ENCODE peak calls at places on chromosomes 7 and 10, in four cellular contexts. B is pons, U is cardiac fibroblast, A is heart left ventricle. Z is an unnamed sample.

GRCh38 chr10:71931295-71931694 is 32.9 kb upstream of the CHST3 start:
- DNase-seq in B (no peak), U (no peak), A (no peak), Z (no peak)

GRCh38 chr10:94344522-94345122 is 18.1 kb downstream of the NOC3L start:
- DNase-seq in B (no peak), U (no peak), A (no peak), Z (no peak)

GRCh38 chr10:6247041-6247712 is 44.4 kb downstream of the PFKFB3 start:
- DNase-seq in B (peak), U (peak), A (no peak), Z (no peak)

GRCh38 chr7:82234457-82235049 is 209.0 kb downstream of the CACNA2D1 start:
- DNase-seq in B (peak), U (peak), A (no peak), Z (no peak)

GRCh38 chr10:113335603-113336002 is 217.2 kb upstream of the HABP2 start:
- DNase-seq in B (no peak), U (peak), A (no peak), Z (no peak)

GRCh38 chr7:46972205-46972604 is 609.7 kb downstream of the TNS3 start:
- DNase-seq in B (no peak), U (peak), A (no peak), Z (peak)

GRCh38 chr7:497346-497745 is 22.3 kb downstream of the PDGFA start:
- DNase-seq in B (no peak), U (no peak), A (peak), Z (no peak)

GRCh38 chr7:148669907-148670306 is 28.8 kb upstream of the CUL1 start:
- DNase-seq in B (no peak), U (no peak), A (no peak), Z (no peak)

GRCh38 chr7:97421307-97421905 is 303.9 kb downstream of the SDHAF3 start:
- DNase-seq in B (no peak), U (no peak), A (no peak), Z (no peak)

GRCh38 chr10:72759584-72759983 is 67.6 kb downstream of the MCU start:
- DNase-seq in B (no peak), U (no peak), A (no peak), Z (no peak)

GRCh38 chr10:95337761-95338160 is 47.0 kb upstream of the PDLIM1 start:
- DNase-seq in B (no peak), U (no peak), A (no peak), Z (no peak)

GRCh38 chr10:124461642-124462347 is at the start of gene LHPP:
- DNase-seq in B (peak), U (peak), A (peak), Z (peak)

GRCh38 chr10:72029414-72029813 is 58.9 kb downstream of the SPOCK2 start:
- DNase-seq in B (no peak), U (no peak), A (no peak), Z (no peak)

GRCh38 chr10:131972474-131973071 is 9.2 kb downstream of the BNIP3 start:
- DNase-seq in B (peak), U (peak), A (peak), Z (no peak)

GRCh38 chr10:5512881-5513698 is 11.7 kb upstream of the CALML3 start:
- DNase-seq in B (no peak), U (no peak), A (no peak), Z (no peak)

GRCh38 chr10:97498841-97499560 is at the start of gene UBTD1:
- DNase-seq in B (peak), U (peak), A (peak), Z (no peak)

GRCh38 chr7:106570948-106571418 is 90.0 kb downstream of the CCDC71L start:
- DNase-seq in B (no peak), U (no peak), A (no peak), Z (no peak)

GRCh38 chr10:29370612-29371092 is 81.8 kb downstream of the LYZL1 start:
- DNase-seq in B (no peak), U (no peak), A (no peak), Z (no peak)

GRCh38 chr7:70659263-70659662 is 472.7 kb upstream of the GALNT17 start:
- DNase-seq in B (no peak), U (no peak), A (no peak), Z (no peak)

GRCh38 chr7:134836447-134836846 is 57.0 kb downstream of the CALD1 start:
- DNase-seq in B (no peak), U (peak), A (no peak), Z (no peak)

GRCh38 chr10:111473361-111473760 is 396.5 kb downstream of the ADRA2A start:
- DNase-seq in B (no peak), U (no peak), A (no peak), Z (no peak)

GRCh38 chr10:108894402-108895301 is 1028.7 kb downstream of the XPNPEP1 start:
- DNase-seq in B (no peak), U (no peak), A (no peak), Z (no peak)

GRCh38 chr7:84102213-84102612 is 92.4 kb downstream of the SEMA3A start:
- DNase-seq in B (no peak), U (peak), A (no peak), Z (no peak)

GRCh38 chr10:112446055-112446854 is 459 bp downstream of the ZDHHC6 start:
- DNase-seq in B (peak), U (peak), A (no peak), Z (no peak)

GRCh38 chr10:12704488-12704887 is 297.0 kb downstream of the CCDC3 start:
- DNase-seq in B (no peak), U (no peak), A (no peak), Z (no peak)

GRCh38 chr7:92782855-92783254 is 53.5 kb downstream of the CDK6 start:
- DNase-seq in B (no peak), U (no peak), A (no peak), Z (no peak)

GRCh38 chr10:97759981-97760345 is 11.8 kb downstream of the SFRP5 start:
- DNase-seq in B (peak), U (no peak), A (no peak), Z (no peak)

GRCh38 chr7:18126274-18126673 is 98.6 kb upstream of the PRPS1L1 start:
- DNase-seq in B (no peak), U (no peak), A (no peak), Z (no peak)

Z was measured in kidney epithelial cell.